ENCODE peak calls at places on chromosomes 16 and 17, in nine cellular contexts. U is thoracic aorta, L is heart left ventricle, D is Calu3, X is BE2C, Q is neural progenitor cell, F is GM10248, H is suprapubic skin, R is uterus. S is an unnamed sample.

GRCh38 chr17:75068750-75069149 is 19.0 kb upstream of the SLC16A5 start:
- DNase-seq in X (no peak), L (no peak), H (no peak), U (no peak), R (no peak), D (no peak), Q (no peak), F (no peak), S (no peak)

GRCh38 chr16:60203525-60204124 is 1469.5 kb upstream of the GOT2 start:
- DNase-seq in X (no peak), Q (peak; percentile 26), U (no peak), H (no peak), D (no peak), F (no peak), L (no peak), R (no peak), S (no peak)

GRCh38 chr16:10827691-10828341 is 9.2 kb upstream of the TVP23A start:
- DNase-seq in R (peak; percentile 84), U (peak; percentile 63), Q (no peak), X (no peak), F (no peak), D (no peak), H (peak; percentile 80), L (peak; percentile 90), S (no peak)

GRCh38 chr17:11719852-11720251 is 121.6 kb downstream of the DNAH9 start:
- DNase-seq in U (no peak), H (no peak), F (no peak), R (no peak), X (no peak), D (no peak), L (no peak), Q (no peak), S (no peak)

GRCh38 chr16:88901718-88902337 is 35.4 kb upstream of the PABPN1L start:
- DNase-seq in H (no peak), D (peak; percentile 49), R (no peak), X (no peak), L (no peak), F (no peak), Q (no peak), U (no peak), S (no peak)

GRCh38 chr17:42744806-42745617 is at the start of gene EZH1:
- DNase-seq in H (peak; percentile 94), F (peak; percentile 100), U (peak; percentile 54), R (peak; percentile 93), L (peak; percentile 93), D (peak; percentile 98), Q (peak; percentile 98), X (peak; percentile 96), S (peak; percentile 93)

GRCh38 chr16:23962001-23962400 is 126.2 kb downstream of the PRKCB start:
- DNase-seq in Q (no peak), D (no peak), U (no peak), H (no peak), R (no peak), F (no peak), L (no peak), X (no peak), S (no peak)

GRCh38 chr16:58411736-58412614 is 19.7 kb downstream of the GINS3 start:
- DNase-seq in U (no peak), F (no peak), D (peak; percentile 18), Q (no peak), H (no peak), L (no peak), R (no peak), X (no peak), S (no peak)

GRCh38 chr17:34579979-34580684 is 750 bp downstream of the TMEM132E start:
- DNase-seq in R (peak; percentile 20), Q (peak; percentile 75), H (no peak), U (no peak), D (peak; percentile 22), F (no peak), L (peak; percentile 37), X (peak; percentile 66), S (no peak)

GRCh38 chr17:55774834-55775233 is 24.0 kb downstream of the PCTP start:
- DNase-seq in X (no peak), D (no peak), F (no peak), R (no peak), Q (peak; percentile 87), L (no peak), H (no peak), U (no peak), S (no peak)

GRCh38 chr17:57995076-57995956 is 7.3 kb upstream of the VEZF1 start:
- DNase-seq in D (peak; percentile 55), Q (peak; percentile 82), R (peak; percentile 61), X (peak; percentile 76), L (peak; percentile 68), H (peak; percentile 71), F (peak; percentile 64), U (peak; percentile 9), S (peak; percentile 27)

GRCh38 chr16:19680972-19681371 is 37.1 kb downstream of the KNOP1 start:
- DNase-seq in R (no peak), X (no peak), L (peak; percentile 41), H (no peak), U (no peak), Q (no peak), D (peak; percentile 51), F (no peak), S (no peak)
- TF ChIP-seq CTCF in R (no peak), X (no peak), L (no peak), H (no peak), U (no peak), Q (peak; percentile 30), D (no peak), F (peak; percentile 6), S (no peak)

DNA sequence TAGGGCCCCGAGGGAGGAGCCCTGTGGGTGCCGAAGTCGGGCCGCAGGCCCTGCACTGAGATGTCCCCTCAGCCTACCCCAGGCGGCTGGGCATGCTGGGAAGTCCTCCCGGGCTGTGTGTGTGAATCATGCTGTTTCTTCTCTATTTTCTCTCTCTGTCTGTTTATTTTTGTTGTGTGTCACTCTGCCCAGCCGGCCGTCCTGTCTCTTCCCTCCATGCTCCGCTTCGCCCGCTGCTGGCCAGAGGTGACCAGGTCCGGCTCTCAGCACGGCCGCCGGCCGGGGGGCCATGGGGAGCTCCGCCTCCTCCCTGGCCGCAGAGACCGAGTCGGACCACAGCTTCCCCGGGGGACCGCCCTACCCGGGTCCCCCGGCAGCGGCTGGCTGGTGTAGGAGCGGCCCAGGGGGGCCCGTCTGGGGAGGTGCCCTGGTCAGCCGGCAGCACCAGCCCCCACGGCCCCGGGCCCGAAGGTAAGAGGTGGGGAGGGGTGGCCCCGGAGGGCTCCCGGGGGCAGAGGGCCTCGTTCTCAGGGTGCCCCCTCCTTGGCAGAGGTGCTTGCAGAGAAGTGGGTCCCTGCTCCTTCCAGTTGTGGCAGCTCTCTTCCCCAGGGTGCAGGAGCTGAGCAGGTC is 12.5 kb downstream of the CAPN15 start:
- DNase-seq in F (no peak), H (no peak), Q (no peak), R (no peak), L (no peak), X (no peak), D (no peak), U (no peak), S (no peak)
- TF ChIP-seq CTCF in F (no peak), H (no peak), Q (no peak), R (no peak), L (no peak), X (no peak), D (no peak), U (no peak), S (no peak)

GRCh38 chr17:47717261-47717697 is 15.8 kb upstream of the TBX21 start:
- DNase-seq in R (no peak), D (no peak), F (no peak), U (no peak), L (no peak), H (no peak), X (no peak), Q (no peak), S (no peak)
- TF ChIP-seq CTCF in R (no peak), D (peak; percentile 51), F (peak; percentile 54), U (no peak), L (no peak), H (no peak), X (peak; percentile 51), Q (peak; percentile 42), S (peak; percentile 28)

GRCh38 chr17:82825540-82826124 is 14.2 kb downstream of the ZNF750 start:
- DNase-seq in F (no peak), X (no peak), Q (no peak), U (no peak), D (no peak), H (no peak), L (no peak), R (no peak), S (no peak)

GRCh38 chr17:82820278-82821251 is 19.3 kb downstream of the ZNF750 start:
- DNase-seq in D (no peak), X (no peak), L (no peak), R (no peak), U (no peak), H (no peak), Q (no peak), F (no peak), S (no peak)

GRCh38 chr17:82822281-82822680 is 17.5 kb downstream of the ZNF750 start:
- DNase-seq in H (no peak), L (no peak), Q (no peak), F (no peak), U (no peak), R (no peak), D (no peak), X (no peak), S (no peak)

GRCh38 chr17:82821554-82821953 is 18.3 kb downstream of the ZNF750 start:
- DNase-seq in U (no peak), Q (no peak), H (no peak), L (no peak), X (no peak), F (no peak), R (no peak), D (no peak), S (no peak)

DNA sequence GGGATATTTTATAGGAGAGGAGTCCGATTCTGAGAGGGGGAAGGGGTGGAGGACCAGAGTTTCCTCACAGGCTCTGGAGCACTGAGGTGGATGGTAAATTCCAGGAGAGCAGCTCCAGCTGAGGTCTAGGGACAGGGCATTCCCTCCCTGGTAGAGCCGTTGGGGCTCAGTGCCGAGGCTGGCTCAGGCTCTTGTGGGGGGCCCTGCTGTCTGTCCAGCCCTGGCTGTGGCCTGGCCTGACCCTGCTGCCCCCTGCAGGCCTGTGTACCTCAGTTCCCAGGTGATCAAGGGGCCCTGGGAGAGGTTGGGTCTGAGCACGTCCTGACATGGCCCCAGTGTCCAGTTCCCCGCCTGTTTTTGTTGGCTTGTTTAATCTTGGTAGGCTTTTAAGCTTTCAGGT is 16.8 kb downstream of the ZNF750 start:
- DNase-seq in U (no peak), Q (peak; percentile 42), H (no peak), D (no peak), X (no peak), F (no peak), L (no peak), R (no peak), S (no peak)
- TF ChIP-seq CTCF in U (no peak), Q (peak; percentile 42), H (no peak), D (no peak), X (peak; percentile 41), F (peak; percentile 34), L (no peak), R (no peak), S (peak; percentile 28)

GRCh38 chr17:37755455-37755854 is 10.6 kb upstream of the HNF1B start:
- DNase-seq in Q (no peak), X (no peak), D (no peak), L (no peak), F (no peak), R (no peak), U (no peak), H (no peak), S (no peak)
- TF ChIP-seq CTCF in Q (no peak), X (no peak), D (no peak), L (no peak), F (no peak), R (no peak), U (no peak), H (no peak), S (no peak)

S was measured in progenitor cell of endocrine pancreas.